ENCODE peak calls at places on chromosomes 11 and 22, in four cellular contexts. G, B, X and P are unnamed samples.

GRCh38 chr22:50523806-50524663 is 1.4 kb downstream of the SCO2 start:
- DNase-seq in G (no peak), X (no peak), B (no peak), P (peak; percentile 69)

GRCh38 chr22:28108851-28109250 is 189.8 kb upstream of the PITPNB start:
- DNase-seq in G (no peak), B (no peak), X (no peak), P (no peak)

GRCh38 chr22:50184004-50184461 is 1.7 kb upstream of the TRABD start:
- DNase-seq in B (no peak), X (peak; percentile 82), G (peak; percentile 89), P (peak; percentile 89)

GRCh38 chr11:1260023-1260501 is 37.2 kb downstream of the MUC5B start:
- DNase-seq in X (no peak), B (peak; percentile 67), G (no peak), P (no peak)

GRCh38 chr11:100855466-100856067 is 168.5 kb downstream of the ARHGAP42 start:
- DNase-seq in G (no peak), X (no peak), B (no peak), P (no peak)

GRCh38 chr11:7418061-7418460 is 67.2 kb upstream of the OLFML1 start:
- DNase-seq in X (no peak), G (no peak), B (no peak), P (no peak)

GRCh38 chr22:39746600-39747262 is 146.8 kb downstream of the ENTHD1 start:
- DNase-seq in X (no peak), B (peak; percentile 16), G (no peak), P (no peak)

GRCh38 chr11:7165911-7166310 is 77.1 kb downstream of the RBMXL2 start:
- DNase-seq in X (no peak), G (no peak), B (no peak), P (no peak)

GRCh38 chr22:49884503-49885260 is 31.0 kb downstream of the ZBED4 start:
- DNase-seq in B (no peak), X (no peak), G (no peak), P (no peak)

GRCh38 chr11:75802913-75803820 is 11.8 kb upstream of the UVRAG start:
- DNase-seq in G (peak; percentile 77), B (peak; percentile 76), X (peak; percentile 52), P (peak; percentile 88)

GRCh38 chr22:38694049-38694448 is 6.7 kb downstream of the JOSD1 start:
- DNase-seq in B (no peak), G (no peak), X (no peak), P (no peak)

GRCh38 chr11:74683279-74683871 is 47.9 kb downstream of the CHRDL2 start:
- DNase-seq in B (peak; percentile 16), G (peak; percentile 20), X (no peak), P (peak; percentile 66)